ENCODE peak calls at places on chromosomes 12 and 14, in seven cellular contexts. V is heart left ventricle, W is IMR-90, N is A549, L is ovary, G is adrenal gland, H is right lobe of liver. B is an unnamed sample.

GRCh38 chr14:106586098-106586704 is 1059.8 kb downstream of the TMEM121 start:
- DNase-seq in G (no peak), L (no peak), N (peak), H (no peak), V (no peak), W (no peak), B (no peak)

GRCh38 chr14:33509927-33510535 is 440.8 kb downstream of the EGLN3 start:
- DNase-seq in H (no peak), N (no peak), V (no peak), W (no peak), G (peak), L (no peak), B (no peak)

GRCh38 chr14:98070521-98070920 is 1201.5 kb downstream of the BCL11B start:
- DNase-seq in L (no peak), G (no peak), W (no peak), N (no peak), H (no peak), V (no peak), B (no peak)

GRCh38 chr12:103373088-103373523 is 122.7 kb downstream of the C12orf42 start:
- DNase-seq in G (no peak), V (no peak), W (no peak), H (no peak), N (no peak), L (no peak), B (no peak)

GRCh38 chr14:36091096-36091495 is 85.4 kb downstream of the PTCSC3 start:
- DNase-seq in G (no peak), N (peak), W (peak), H (no peak), V (no peak), L (no peak), B (no peak)

GRCh38 chr12:89537389-89537788 is 11.5 kb upstream of the POC1B start:
- DNase-seq in L (no peak), H (no peak), G (no peak), V (no peak), W (no peak), N (no peak), B (no peak)

GRCh38 chr14:34147461-34147860 is 196.6 kb upstream of the EGLN3 start:
- DNase-seq in L (no peak), N (peak), V (no peak), W (no peak), G (no peak), H (no peak), B (no peak)

GRCh38 chr12:108633534-108634224 is at the start of gene SELPLG:
- DNase-seq in N (no peak), H (peak), L (no peak), W (no peak), V (peak), G (no peak), B (peak)

GRCh38 chr12:2306686-2307249 is 254.0 kb downstream of the CACNA1C start:
- DNase-seq in H (no peak), N (no peak), W (no peak), V (no peak), G (no peak), L (no peak), B (no peak)

GRCh38 chr12:62977419-62977818 is 42.5 kb upstream of the PPM1H start:
- DNase-seq in N (peak), G (no peak), V (no peak), H (no peak), L (no peak), W (no peak), B (no peak)

GRCh38 chr14:106286697-106287290 is 760.4 kb downstream of the TMEM121 start:
- DNase-seq in N (peak), G (no peak), W (no peak), L (no peak), V (no peak), H (no peak), B (no peak)

GRCh38 chr12:120490833-120491512 is 4.9 kb upstream of the DYNLL1 start:
- DNase-seq in W (no peak), L (no peak), V (peak), N (no peak), H (no peak), G (no peak), B (no peak)

GRCh38 chr14:77562681-77563080 is 53.8 kb downstream of the SPTLC2 start:
- DNase-seq in L (no peak), N (no peak), W (peak), V (no peak), G (no peak), H (no peak), B (no peak)

GRCh38 chr14:54640480-54640879 is 73.6 kb downstream of the SAMD4A start:
- DNase-seq in L (no peak), G (no peak), H (no peak), V (peak), W (no peak), N (no peak), B (no peak)

GRCh38 chr14:100543471-100544455 is 43.5 kb downstream of the BEGAIN start:
- DNase-seq in H (no peak), W (no peak), V (no peak), N (no peak), L (no peak), G (no peak), B (no peak)

GRCh38 chr12:90945070-90945649 is 9.8 kb downstream of the CCER1 start:
- DNase-seq in H (no peak), N (peak), W (peak), G (no peak), L (no peak), V (no peak), B (no peak)

GRCh38 chr12:1778911-1779310 is 41.5 kb upstream of the LRTM2 start:
- DNase-seq in N (no peak), G (no peak), H (no peak), V (no peak), L (no peak), W (no peak), B (no peak)

GRCh38 chr14:61212546-61212945 is 68.6 kb downstream of the TMEM30B start:
- DNase-seq in W (no peak), V (no peak), L (no peak), G (no peak), H (no peak), N (no peak), B (no peak)

GRCh38 chr14:92353447-92353846 is 30.5 kb downstream of the SLC24A4 start:
- DNase-seq in H (no peak), G (no peak), N (no peak), L (no peak), V (no peak), W (no peak), B (no peak)

GRCh38 chr14:102848830-102849521 is 71.7 kb downstream of the TRAF3 start:
- DNase-seq in W (no peak), H (no peak), L (no peak), V (no peak), G (peak), N (no peak), B (no peak)

GRCh38 chr12:95820096-95820703 is 29.6 kb upstream of the NTN4 start:
- DNase-seq in G (peak), W (peak), V (no peak), L (peak), N (peak), H (peak), B (no peak)

GRCh38 chr12:71007736-71008449 is 87.4 kb upstream of the PTPRR start:
- DNase-seq in V (no peak), L (no peak), W (no peak), N (no peak), G (no peak), H (no peak), B (no peak)

GRCh38 chr12:106329231-106329985 is 26.9 kb downstream of the TCP11L2 start:
- DNase-seq in H (no peak), G (peak), N (no peak), W (no peak), L (no peak), V (no peak), B (no peak)

GRCh38 chr12:53023-53734 is 13.4 kb upstream of the IQSEC3 start:
- DNase-seq in G (no peak), H (no peak), N (no peak), V (no peak), L (no peak), W (no peak), B (no peak)

GRCh38 chr14:69620211-69620611 is 8.8 kb downstream of the SUSD6 start:
- DNase-seq in L (no peak), H (no peak), V (no peak), W (no peak), N (no peak), G (no peak), B (no peak)

GRCh38 chr12:57016348-57016747 is at the start of gene TAC3:
- DNase-seq in W (no peak), N (no peak), V (no peak), G (no peak), L (no peak), H (no peak), B (no peak)

GRCh38 chr12:79690606-79691298 is at the start of gene PAWR:
- DNase-seq in N (peak), H (peak), W (peak), V (peak), L (peak), G (peak), B (peak)

GRCh38 chr12:79688376-79689040 is 2.3 kb downstream of the PAWR start:
- DNase-seq in L (no peak), H (no peak), W (no peak), G (no peak), N (no peak), V (no peak), B (no peak)

GRCh38 chr12:79690156-79690605 is 583 bp downstream of the PAWR start:
- DNase-seq in W (peak), G (peak), N (peak), V (peak), H (peak), L (peak), B (no peak)

GRCh38 chr12:79689041-79689476 is 1.7 kb downstream of the PAWR start:
- DNase-seq in H (no peak), L (no peak), N (peak), V (no peak), G (no peak), W (no peak), B (no peak)

GRCh38 chr12:79689477-79690155 is 1.1 kb downstream of the PAWR start:
- DNase-seq in V (peak), N (peak), G (peak), W (peak), L (peak), H (peak), B (peak)
- TF ChIP-seq POLR2A in V (no peak), N (no peak), G (peak), W (no peak), L (no peak), H (peak), B (no peak)

GRCh38 chr12:51622564-51622963 is 31.5 kb downstream of the SCN8A start:
- DNase-seq in G (no peak), L (no peak), N (no peak), H (no peak), W (peak), V (no peak), B (no peak)

GRCh38 chr12:51626115-51626514 is 35.1 kb downstream of the SCN8A start:
- DNase-seq in L (no peak), W (no peak), N (no peak), H (peak), V (no peak), G (no peak), B (no peak)

GRCh38 chr12:51625370-51625769 is 34.3 kb downstream of the SCN8A start:
- DNase-seq in V (no peak), W (no peak), L (no peak), N (no peak), G (no peak), H (no peak), B (no peak)

GRCh38 chr12:51620448-51620847 is 29.4 kb downstream of the SCN8A start:
- DNase-seq in V (no peak), N (no peak), L (no peak), H (no peak), G (no peak), W (peak), B (no peak)

DNA sequence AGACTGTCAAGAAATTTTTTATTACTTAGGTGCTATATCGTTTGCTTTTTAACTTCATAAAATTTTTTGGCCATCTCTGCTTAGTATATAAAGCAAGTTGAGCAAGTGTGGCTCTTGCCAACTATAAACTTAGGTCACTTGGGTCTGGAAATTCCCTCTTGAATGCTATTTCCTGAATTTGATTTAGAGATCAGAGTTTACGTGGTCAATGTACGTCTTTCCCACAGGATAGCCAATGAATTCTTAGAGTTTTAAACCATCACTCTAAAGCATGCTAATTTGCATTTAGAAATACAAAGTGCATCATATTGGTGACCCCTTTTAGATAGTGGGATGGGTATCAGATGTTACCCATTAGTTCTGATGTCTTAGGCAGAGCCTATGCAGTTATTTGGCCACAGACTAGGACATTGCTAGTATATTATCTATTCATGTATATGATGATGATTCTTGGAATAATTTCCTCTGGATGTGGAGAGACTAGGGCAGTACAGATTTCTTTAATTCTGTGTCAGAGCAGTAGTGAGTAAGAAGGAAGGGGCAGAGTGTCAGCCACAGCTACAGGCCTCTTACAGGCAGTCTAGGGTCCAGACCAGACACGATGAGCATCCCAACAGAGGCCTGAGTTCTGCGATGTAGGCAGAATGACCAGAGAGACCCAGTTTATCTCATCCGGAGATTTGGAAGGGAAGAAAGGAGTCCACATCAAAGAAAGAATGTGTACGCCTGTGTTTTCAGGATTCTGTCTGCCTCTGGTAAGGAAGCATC is 30.3 kb downstream of the SCN8A start:
- DNase-seq in W (peak), V (no peak), L (no peak), N (no peak), G (no peak), H (no peak), B (no peak)
- H3K27ac ChIP-seq in W (no peak), V (no peak), L (no peak), N (no peak), G (no peak), H (no peak), B (no peak)

GRCh38 chr12:93832126-93832525 is 155.0 kb downstream of the CRADD start:
- DNase-seq in G (no peak), H (no peak), W (peak), L (no peak), N (no peak), V (no peak), B (no peak)

GRCh38 chr12:93827669-93828068 is 150.5 kb downstream of the CRADD start:
- DNase-seq in N (no peak), V (no peak), L (no peak), H (no peak), W (no peak), G (no peak), B (no peak)

GRCh38 chr12:93827179-93827578 is 150.0 kb downstream of the CRADD start:
- DNase-seq in G (no peak), W (no peak), V (no peak), L (no peak), N (no peak), H (no peak), B (no peak)

GRCh38 chr12:93825926-93826599 is 148.9 kb downstream of the CRADD start:
- DNase-seq in G (no peak), W (no peak), N (no peak), H (no peak), L (no peak), V (no peak), B (no peak)

DNA sequence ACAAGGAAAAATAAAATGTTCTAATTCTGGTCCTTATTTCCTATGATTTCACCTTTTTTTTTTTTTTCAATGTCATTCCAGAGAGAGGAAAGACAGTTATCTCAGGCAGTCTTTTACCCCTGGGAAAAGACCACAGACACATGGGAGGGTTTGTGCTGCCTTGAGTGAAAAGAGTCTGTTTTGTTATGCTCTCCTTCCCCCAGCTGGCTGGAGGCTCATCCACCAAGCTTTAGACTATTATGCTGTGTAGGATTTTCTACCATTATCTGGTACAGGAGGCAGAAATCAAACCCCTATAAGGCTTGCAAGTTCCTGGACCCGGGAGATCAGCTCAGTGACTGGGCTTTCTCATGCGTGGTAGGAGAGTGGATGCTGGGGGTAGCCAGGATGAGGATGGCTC is 151.9 kb downstream of the CRADD start:
- DNase-seq in N (no peak), H (no peak), L (no peak), V (no peak), G (no peak), W (no peak), B (no peak)
- TF ChIP-seq CTCF in N (no peak), H (no peak), L (no peak), V (peak), G (no peak), W (no peak), B (no peak)

GRCh38 chr14:89416002-89416995 is 734 bp downstream of the FOXN3 start:
- DNase-seq in G (peak), N (peak), H (peak), W (peak), V (peak), L (peak), B (peak)
- TF ChIP-seq POLR2A in G (peak), N (no peak), H (peak), W (peak), V (peak), L (peak), B (peak)